ENCODE peak calls at places on chromosomes 16 and 17, in four cellular contexts. J is CD8-positive, alpha-beta T cell; D is stimulated activated CD8-positive, alpha-beta memory T cell treated with anti-CD3 and anti-CD28 coated beads, Interleukin-2, amount 100 ng/mL, for 1 hour; C is M059J. R is an unnamed sample.

GRCh38 chr17:40615295-40615988 is 32.2 kb downstream of the SMARCE1 start:
- DNase-seq in C (peak), J (peak), D (no peak), R (peak)

GRCh38 chr16:74563828-74564263 is 43.1 kb downstream of the GLG1 start:
- DNase-seq in J (no peak), D (no peak), C (peak), R (peak)

GRCh38 chr17:72492494-72492893 is 371.7 kb downstream of the SOX9 start:
- DNase-seq in J (no peak), C (no peak), D (no peak), R (no peak)

GRCh38 chr16:27377666-27378485 is 24.1 kb upstream of the IL21R start:
- DNase-seq in C (no peak), J (no peak), D (no peak), R (no peak)

GRCh38 chr16:65763640-65764305 is 602.7 kb upstream of the CDH5 start:
- DNase-seq in J (no peak), D (no peak), C (no peak), R (no peak)

GRCh38 chr17:38557836-38558750 is 47.7 kb downstream of the SRCIN1 start:
- DNase-seq in D (peak), J (peak), C (peak), R (peak)

GRCh38 chr17:32755045-32755805 is 121.7 kb downstream of the MYO1D start:
- DNase-seq in C (peak), D (no peak), J (no peak), R (peak)

GRCh38 chr16:28033870-28034269 is 29.6 kb downstream of the GSG1L start:
- DNase-seq in D (no peak), C (no peak), J (no peak), R (no peak)

GRCh38 chr16:26963109-26963508 is 103.6 kb upstream of the C16orf82 start:
- DNase-seq in D (no peak), J (no peak), C (peak), R (peak)

GRCh38 chr16:13992322-13992721 is 72.4 kb downstream of the ERCC4 start:
- DNase-seq in J (no peak), C (no peak), D (no peak), R (no peak)

GRCh38 chr17:622356-622755 is 92.3 kb downstream of the VPS53 start:
- DNase-seq in C (peak), J (no peak), D (no peak), R (no peak)

GRCh38 chr16:27508476-27508875 is 41.2 kb downstream of the GTF3C1 start:
- DNase-seq in J (no peak), D (no peak), C (no peak), R (no peak)

GRCh38 chr17:58328195-58329034 is at the start of gene TSPOAP1:
- DNase-seq in J (peak), C (no peak), D (no peak), R (no peak)

GRCh38 chr16:31214705-31215286 is 877 bp downstream of the TRIM72 start:
- DNase-seq in J (peak), D (no peak), C (no peak), R (no peak)

GRCh38 chr17:57783338-57783742 is 38.2 kb upstream of the CCDC182 start:
- DNase-seq in C (peak), J (peak), D (peak), R (peak)

GRCh38 chr17:1074886-1075665 is 78.1 kb downstream of the TIMM22 start:
- DNase-seq in J (no peak), D (no peak), C (no peak), R (no peak)

GRCh38 chr17:28261219-28261618 is 57.8 kb upstream of the TMEM97 start:
- DNase-seq in J (no peak), C (no peak), D (no peak), R (no peak)

GRCh38 chr16:72877374-72878028 is 170.4 kb downstream of the ZFHX3 start:
- DNase-seq in D (no peak), J (no peak), C (peak), R (peak)

GRCh38 chr16:49260956-49261530 is 20.6 kb downstream of the CBLN1 start:
- DNase-seq in D (no peak), J (no peak), C (no peak), R (no peak)

R was measured in AG08395.